ENCODE peak calls at places on chromosomes 16 and 17, in six cellular contexts. H, B, V, F, I and T are unnamed samples.

GRCh38 chr17:10295728-10296343 is 77.0 kb downstream of the MYH13 start:
- DNase-seq in H (peak), F (peak), B (no peak), V (no peak), I (peak), T (no peak)

GRCh38 chr17:28953444-28954118 is 2.3 kb upstream of the PHF12 start:
- DNase-seq in B (no peak), V (peak), H (peak), F (peak), I (peak), T (no peak)

GRCh38 chr17:29149431-29150064 is 30.6 kb downstream of the MYO18A start:
- DNase-seq in B (no peak), V (no peak), F (no peak), I (peak), H (peak), T (no peak)

GRCh38 chr17:28416703-28417311 is 10.8 kb upstream of the SLC46A1 start:
- DNase-seq in F (peak), B (peak), I (peak), H (peak), V (no peak), T (peak)

GRCh38 chr17:64326420-64327054 is 63.5 kb upstream of the TEX2 start:
- DNase-seq in I (peak), F (no peak), V (peak), B (no peak), H (no peak), T (no peak)

GRCh38 chr16:69610356-69610755 is 44.6 kb downstream of the NFAT5 start:
- DNase-seq in H (no peak), V (no peak), F (no peak), I (peak), B (no peak), T (no peak)

GRCh38 chr17:299546-299945 is 53.1 kb downstream of the RPH3AL start:
- DNase-seq in F (no peak), I (no peak), B (no peak), V (peak), H (no peak), T (no peak)

GRCh38 chr17:63275318-63275967 is 170.7 kb downstream of the CYB561 start:
- DNase-seq in F (peak), V (no peak), H (peak), I (peak), B (peak), T (peak)

GRCh38 chr16:83967091-83967490 is 953 bp upstream of the NECAB2 start:
- DNase-seq in I (no peak), H (no peak), F (no peak), V (no peak), B (no peak), T (no peak)

GRCh38 chr17:1484586-1485310 is 7.7 kb downstream of the MYO1C start:
- DNase-seq in B (no peak), F (no peak), V (no peak), H (no peak), I (peak), T (no peak)

GRCh38 chr16:87367556-87367955 is 16.0 kb downstream of the FBXO31 start:
- DNase-seq in V (peak), B (no peak), I (no peak), F (no peak), H (no peak), T (no peak)

GRCh38 chr16:64478258-64478906 is 643.5 kb downstream of the CDH11 start:
- DNase-seq in F (peak), B (no peak), I (peak), V (no peak), H (peak), T (no peak)

GRCh38 chr17:37570527-37571093 is 38.6 kb downstream of the SYNRG start:
- DNase-seq in I (peak), F (peak), V (no peak), H (peak), B (peak), T (peak)

GRCh38 chr17:59093702-59094231 is 12.9 kb downstream of the TRIM37 start:
- DNase-seq in V (no peak), I (peak), F (peak), H (peak), B (peak), T (peak)

GRCh38 chr17:42411321-42411820 is 11.7 kb downstream of the CAVIN1 start:
- DNase-seq in V (no peak), I (peak), H (no peak), F (no peak), B (no peak), T (no peak)
- H3K4me3 ChIP-seq in V (no peak), I (peak), H (no peak), F (no peak), B (no peak), T (no peak)

GRCh38 chr16:80437707-80438106 is 103.1 kb upstream of the DYNLRB2 start:
- DNase-seq in H (no peak), B (no peak), F (no peak), I (no peak), V (no peak), T (no peak)

GRCh38 chr16:80436510-80436909 is 104.3 kb upstream of the DYNLRB2 start:
- DNase-seq in I (no peak), H (no peak), V (no peak), B (no peak), F (no peak), T (no peak)

GRCh38 chr16:80427800-80428199 is 113.0 kb upstream of the DYNLRB2 start:
- DNase-seq in V (no peak), I (no peak), H (no peak), B (no peak), F (no peak), T (no peak)

DNA sequence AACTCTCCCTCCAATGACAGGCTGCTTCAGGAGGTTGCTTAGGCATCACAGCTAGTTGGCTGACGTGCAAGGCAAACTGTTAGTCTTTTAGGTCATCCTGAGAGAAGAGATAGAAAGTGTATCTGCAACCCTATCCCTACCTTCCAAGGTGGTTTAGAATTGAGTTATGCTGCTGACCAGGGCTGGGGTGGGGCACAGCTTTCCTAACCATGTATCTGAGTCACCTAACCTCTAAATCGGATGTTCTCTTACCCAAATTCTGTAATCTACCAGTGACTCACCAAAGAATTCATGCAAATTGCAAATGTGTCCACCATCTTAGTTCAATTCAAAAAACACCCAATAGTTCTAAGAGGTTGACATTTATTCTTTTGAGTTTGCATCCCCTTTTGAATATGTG is 107.2 kb upstream of the DYNLRB2 start:
- DNase-seq in I (peak), V (no peak), B (no peak), H (no peak), F (no peak), T (no peak)
- H3K4me3 ChIP-seq in I (no peak), V (no peak), B (no peak), H (no peak), F (no peak), T (no peak)

GRCh38 chr16:27273670-27274522 is 5.3 kb upstream of the NSMCE1 start:
- DNase-seq in H (peak), I (peak), V (no peak), F (peak), B (no peak), T (no peak)
- H3K4me3 ChIP-seq in H (no peak), I (no peak), V (no peak), F (no peak), B (no peak), T (no peak)

DNA sequence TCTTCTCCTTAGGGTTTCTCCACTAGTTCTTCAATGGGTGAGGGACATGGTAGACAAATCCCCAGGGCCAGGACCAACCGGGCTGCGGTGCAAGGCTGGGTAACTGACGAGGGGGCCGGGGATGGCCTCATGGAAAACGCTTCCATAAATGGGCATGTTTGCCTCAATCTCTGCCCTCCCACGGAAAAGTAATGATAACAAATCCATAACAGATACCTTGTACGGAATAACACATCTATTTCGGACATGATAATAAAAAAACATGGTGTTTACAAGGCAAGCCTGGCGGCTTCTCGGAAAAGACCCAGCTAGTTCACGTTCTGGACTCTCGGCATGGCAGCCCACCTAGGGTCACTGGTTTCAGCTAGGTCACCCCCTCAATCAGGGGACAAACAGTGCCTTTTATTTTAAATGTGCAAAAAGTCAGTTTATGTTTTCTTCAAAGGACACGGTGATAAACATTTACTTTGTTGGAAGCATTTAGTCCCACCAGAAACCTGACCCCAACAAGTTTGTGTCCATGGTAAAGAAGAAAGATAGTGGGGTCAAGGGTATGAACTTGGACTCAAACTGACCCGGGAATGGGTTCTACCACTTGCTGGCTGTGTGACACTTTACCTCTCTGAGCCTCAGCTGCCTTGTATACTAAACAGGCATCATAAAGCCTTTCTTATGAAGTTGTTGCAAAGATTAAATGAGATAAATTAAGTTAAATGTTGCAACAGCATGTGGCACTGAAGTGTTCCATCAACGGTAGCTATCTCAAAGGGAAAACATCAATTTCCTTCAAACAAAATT is 1.7 kb downstream of the MYH11 start:
- DNase-seq in B (no peak), F (no peak), I (no peak), V (no peak), H (no peak), T (no peak)
- H3K4me3 ChIP-seq in B (no peak), F (no peak), I (no peak), V (no peak), H (no peak), T (no peak)

GRCh38 chr17:75847595-75848522 is 3.7 kb upstream of the UNC13D start:
- DNase-seq in B (no peak), V (no peak), F (no peak), H (no peak), I (no peak), T (no peak)
- H3K4me3 ChIP-seq in B (no peak), V (no peak), F (no peak), H (no peak), I (no peak), T (no peak)

DNA sequence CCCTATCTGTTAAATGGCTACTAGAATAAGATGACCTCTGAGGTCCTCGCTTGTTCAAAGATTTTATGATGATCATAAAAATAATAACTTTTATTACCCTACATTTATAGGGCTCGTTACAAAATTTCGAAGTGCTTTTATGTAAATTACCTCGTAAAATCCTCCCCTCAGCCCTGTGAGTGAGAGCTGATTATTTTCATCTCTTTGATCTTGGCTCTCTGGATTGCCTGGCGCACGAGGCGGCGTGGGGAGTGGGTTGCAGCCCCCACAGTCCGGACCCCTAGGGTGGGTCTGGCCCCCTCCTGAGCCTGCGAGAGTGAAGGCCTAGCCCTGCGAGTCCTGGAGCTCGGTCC is 1.6 kb downstream of the SDK2 start:
- DNase-seq in H (no peak), V (no peak), I (no peak), B (no peak), F (no peak), T (no peak)
- H3K4me3 ChIP-seq in H (no peak), V (peak), I (no peak), B (no peak), F (no peak), T (no peak)

DNA sequence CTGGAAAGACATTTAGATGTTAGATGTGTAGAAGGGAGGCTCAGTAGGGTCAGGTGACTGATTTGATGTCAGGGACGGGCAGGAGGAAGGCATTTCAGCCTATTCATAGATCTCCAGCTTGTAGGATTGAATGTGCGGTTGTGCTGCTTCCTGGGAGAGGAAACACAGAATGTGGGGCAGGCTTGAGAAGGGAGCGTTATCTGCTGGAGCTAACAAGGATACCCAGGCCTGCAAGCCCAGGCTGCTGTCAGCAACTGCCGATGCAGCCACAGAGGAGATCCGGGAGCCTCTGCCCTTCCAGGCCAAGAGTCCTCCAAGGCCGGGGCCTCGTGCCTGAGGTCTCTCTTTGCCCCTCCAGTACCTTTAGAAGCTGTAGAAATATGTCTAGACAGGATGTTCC is 205.6 kb downstream of the SPECC1 start:
- DNase-seq in B (no peak), V (no peak), H (no peak), I (no peak), F (no peak), T (no peak)
- H3K4me3 ChIP-seq in B (no peak), V (no peak), H (no peak), I (no peak), F (no peak), T (no peak)

GRCh38 chr17:50687200-50688066 is 20.3 kb downstream of the ANKRD40 start:
- DNase-seq in V (no peak), B (no peak), I (peak), H (no peak), F (no peak), T (no peak)
- H3K4me3 ChIP-seq in V (no peak), B (no peak), I (no peak), H (no peak), F (no peak), T (no peak)

GRCh38 chr16:85606920-85607319 is 6.2 kb upstream of the GSE1 start:
- DNase-seq in F (no peak), H (no peak), B (no peak), V (no peak), I (no peak), T (no peak)
- H3K4me3 ChIP-seq in F (no peak), H (no peak), B (no peak), V (no peak), I (no peak), T (no peak)

GRCh38 chr17:19384723-19385391 is 2.1 kb downstream of the MFAP4 start:
- DNase-seq in I (peak), F (no peak), V (peak), H (peak), B (peak), T (no peak)
- H3K4me3 ChIP-seq in I (no peak), F (no peak), V (no peak), H (no peak), B (peak), T (no peak)